ENCODE peak calls at places on chromosomes 13 and 19, in nine cellular contexts. H is NCI-H1436 treated with DMSO at 0.1 percent for 48 hours, R is osteocyte, M is right lobe of liver, I is T-cell, G is hypothalamus, V is activated B cell treated with CpG ODN at 0.5 μM for 24 hours, Q is T-helper 1 cell, F is T-helper 9 cell. E is an unnamed sample.
A peak's percentile ranks its signal among the peaks of the same experiment; 100 is the strongest.

GRCh38 chr13:39457274-39457673 is 145.7 kb downstream of the LHFPL6 start:
- DNase-seq in H (no peak), R (no peak), M (no peak), I (no peak), G (no peak), V (no peak), Q (no peak), F (no peak), E (no peak)

GRCh38 chr13:20381401-20381800 is 144.3 kb downstream of the CRYL1 start:
- DNase-seq in H (no peak), R (no peak), M (no peak), I (no peak), G (no peak), V (no peak), Q (no peak), F (no peak), E (no peak)

GRCh38 chr13:42814868-42815267 is 33.5 kb downstream of the FAM216B start:
- DNase-seq in H (peak; percentile 13), R (no peak), M (no peak), I (no peak), G (no peak), V (no peak), Q (no peak), F (no peak), E (no peak)

GRCh38 chr19:19900124-19900523 is 622 bp upstream of the ZNF93 start:
- DNase-seq in H (no peak), R (no peak), M (no peak), I (no peak), G (no peak), V (no peak), Q (no peak), F (no peak), E (no peak)

GRCh38 chr13:75650991-75651390 is 14.9 kb downstream of the LMO7 start:
- DNase-seq in H (no peak), R (no peak), M (no peak), I (no peak), G (no peak), V (no peak), Q (no peak), F (no peak), E (no peak)

GRCh38 chr13:64723735-64724134 is 2506.4 kb downstream of the PCDH9 start:
- DNase-seq in H (no peak), R (no peak), M (no peak), I (no peak), G (no peak), V (no peak), Q (no peak), F (no peak), E (no peak)

GRCh38 chr19:50718255-50719118 is 1.1 kb downstream of the SHANK1 start:
- DNase-seq in H (no peak), R (no peak), M (no peak), I (no peak), G (no peak), V (no peak), Q (no peak), F (no peak), E (no peak)

GRCh38 chr19:19387108-19387507 is 18.4 kb upstream of the GATAD2A start:
- DNase-seq in H (no peak), R (no peak), M (no peak), I (no peak), G (no peak), V (no peak), Q (no peak), F (no peak), E (no peak)

GRCh38 chr13:76293751-76294150 is 592.5 kb downstream of the KCTD12 start:
- DNase-seq in H (no peak), R (no peak), M (no peak), I (no peak), G (no peak), V (no peak), Q (no peak), F (no peak), E (no peak)

GRCh38 chr13:48072304-48072703 is 22.6 kb downstream of the MED4 start:
- DNase-seq in H (no peak), R (no peak), M (no peak), I (no peak), G (no peak), V (no peak), Q (no peak), F (no peak), E (no peak)

GRCh38 chr19:7832781-7833180 is 2.8 kb downstream of the EVI5L start:
- DNase-seq in H (no peak), R (no peak), M (no peak), I (no peak), G (no peak), V (no peak), Q (no peak), F (no peak), E (no peak)

GRCh38 chr13:98706446-98707110 is 45.9 kb downstream of the SLC15A1 start:
- DNase-seq in H (no peak), R (no peak), M (no peak), I (no peak), G (no peak), V (no peak), Q (no peak), F (no peak), E (no peak)

GRCh38 chr13:21710163-21710562 is 39.3 kb downstream of the FGF9 start:
- DNase-seq in H (no peak), R (no peak), M (no peak), I (no peak), G (no peak), V (no peak), Q (no peak), F (no peak), E (no peak)

GRCh38 chr19:3062165-3063105 is at the start of gene TLE5:
- DNase-seq in H (no peak), R (no peak), M (peak; percentile 76), I (peak; percentile 69), G (peak; percentile 27), V (peak; percentile 76), Q (peak; percentile 79), F (peak; percentile 69), E (peak; percentile 49)

GRCh38 chr19:39916851-39917396 is 17.5 kb downstream of the FCGBP start:
- DNase-seq in H (no peak), R (peak; percentile 53), M (no peak), I (no peak), G (no peak), V (no peak), Q (no peak), F (no peak), E (no peak)

GRCh38 chr13:111650626-111651025 is 330.2 kb downstream of the TEX29 start:
- DNase-seq in H (no peak), R (peak; percentile 15), M (no peak), I (no peak), G (no peak), V (no peak), Q (no peak), F (no peak), E (no peak)

GRCh38 chr19:12838182-12838890 is at the start of gene MAST1:
- DNase-seq in H (no peak), R (no peak), M (no peak), I (no peak), G (peak; percentile 12), V (no peak), Q (peak; percentile 60), F (peak; percentile 49), E (peak; percentile 25)

GRCh38 chr13:30978981-30979956 is 46.8 kb downstream of the TEX26 start:
- DNase-seq in H (no peak), R (peak; percentile 79), M (peak; percentile 42), I (peak; percentile 2), G (no peak), V (no peak), Q (peak; percentile 8), F (peak; percentile 41), E (no peak)

GRCh38 chr19:1262687-1263123 is 6.4 kb upstream of the CIRBP start:
- DNase-seq in H (no peak), R (no peak), M (no peak), I (no peak), G (no peak), V (no peak), Q (no peak), F (no peak), E (no peak)

E was measured in putamen.